ENCODE peak calls at places on chromosomes 7 and 10, in six cellular contexts. I, X, P, A, C and L are unnamed samples.

GRCh38 chr7:6419310-6419773 is 28.4 kb downstream of the DAGLB start:
- DNase-seq in A (no peak), X (no peak), P (no peak), C (no peak), I (no peak), L (no peak)

GRCh38 chr7:2104107-2104710 is 128.5 kb downstream of the MAD1L1 start:
- DNase-seq in I (peak; percentile 92), C (no peak), P (no peak), A (peak; percentile 93), X (peak; percentile 86), L (no peak)

GRCh38 chr10:70381491-70382421 is 669 bp downstream of the LRRC20 start:
- DNase-seq in P (peak; percentile 21), I (peak; percentile 86), C (peak; percentile 51), A (peak; percentile 74), X (peak; percentile 59), L (peak; percentile 59)

GRCh38 chr7:27172388-27172774 is 1.7 kb downstream of the HOXA10 start:
- DNase-seq in X (no peak), I (no peak), C (no peak), A (no peak), P (no peak), L (no peak)

GRCh38 chr7:100696123-100696521 is 2.1 kb upstream of the GIGYF1 start:
- DNase-seq in C (no peak), I (no peak), A (no peak), P (no peak), X (no peak), L (no peak)

GRCh38 chr10:118506835-118507234 is 88.6 kb downstream of the PRLHR start:
- DNase-seq in I (no peak), A (no peak), P (no peak), C (no peak), X (no peak), L (no peak)

GRCh38 chr7:23114854-23115253 is 9.3 kb downstream of the KLHL7 start:
- DNase-seq in P (no peak), C (no peak), X (no peak), A (no peak), I (no peak), L (no peak)

GRCh38 chr10:97771055-97771811 is 566 bp downstream of the SFRP5 start:
- DNase-seq in C (no peak), A (no peak), X (peak; percentile 24), I (no peak), P (peak; percentile 4), L (no peak)

GRCh38 chr10:104680467-104681401 is 39.6 kb downstream of the SORCS3 start:
- DNase-seq in C (peak; percentile 68), X (no peak), I (no peak), P (peak; percentile 57), A (peak; percentile 45), L (no peak)

GRCh38 chr7:92953657-92954056 is 117.3 kb upstream of the CDK6 start:
- DNase-seq in P (peak; percentile 40), X (no peak), C (no peak), A (no peak), I (no peak), L (no peak)

GRCh38 chr10:90162464-90162863 is 461.1 kb downstream of the KIF20B start:
- DNase-seq in A (no peak), C (no peak), I (no peak), P (no peak), X (no peak), L (no peak)

GRCh38 chr10:4509405-4509804 is 316.6 kb upstream of the AKR1E2 start:
- DNase-seq in I (no peak), X (no peak), C (no peak), P (no peak), A (no peak), L (no peak)

GRCh38 chr7:37364871-37365270 is 83.8 kb downstream of the ELMO1 start:
- DNase-seq in I (no peak), A (no peak), X (no peak), C (no peak), P (no peak), L (no peak)

GRCh38 chr10:48803831-48804584 is 119.3 kb downstream of the WDFY4 start:
- DNase-seq in A (no peak), X (no peak), P (no peak), C (no peak), I (no peak), L (no peak)

GRCh38 chr7:134186801-134187200 is 59.7 kb downstream of the LRGUK start:
- DNase-seq in C (no peak), A (no peak), X (no peak), I (no peak), P (no peak), L (no peak)

GRCh38 chr7:70569335-70569819 is 562.6 kb upstream of the GALNT17 start:
- DNase-seq in P (no peak), A (no peak), C (peak; percentile 89), X (no peak), I (peak; percentile 62), L (peak; percentile 99)

GRCh38 chr10:13993634-13994033 is 337.1 kb downstream of the FRMD4A start:
- DNase-seq in C (no peak), I (peak; percentile 47), A (no peak), X (no peak), P (no peak), L (no peak)

GRCh38 chr7:100947792-100948191 is 1.5 kb upstream of the MUC3A start:
- DNase-seq in I (no peak), P (no peak), X (no peak), C (no peak), A (no peak), L (no peak)

GRCh38 chr7:29809533-29810155 is 3.3 kb downstream of the WIPF3 start:
- DNase-seq in P (no peak), I (no peak), A (no peak), C (no peak), X (no peak), L (no peak)

GRCh38 chr7:91941450-91941849 is 788 bp downstream of the AKAP9 start:
- DNase-seq in C (peak; percentile 22), P (no peak), A (peak; percentile 75), X (peak; percentile 42), I (peak; percentile 81), L (peak; percentile 39)

GRCh38 chr7:94264756-94265155 is 129.9 kb upstream of the COL1A2 start:
- DNase-seq in X (no peak), P (no peak), C (no peak), A (no peak), I (no peak), L (no peak)

GRCh38 chr10:72088879-72089585 is 681 bp upstream of the SPOCK2 start:
- DNase-seq in X (peak; percentile 64), A (peak; percentile 79), P (no peak), C (peak; percentile 29), I (no peak), L (peak; percentile 42)

GRCh38 chr10:22002531-22003110 is 909 bp downstream of the DNAJC1 start:
- DNase-seq in X (no peak), P (no peak), I (peak; percentile 45), A (no peak), C (no peak), L (no peak)

GRCh38 chr7:42431873-42432272 is 194.9 kb upstream of the GLI3 start:
- DNase-seq in P (no peak), X (no peak), A (no peak), C (no peak), I (no peak), L (no peak)

GRCh38 chr10:60943372-60944158 is 420 bp downstream of the RHOBTB1 start:
- DNase-seq in X (peak; percentile 21), P (peak; percentile 10), I (no peak), C (peak; percentile 69), A (peak; percentile 82), L (no peak)

GRCh38 chr10:25531662-25532061 is 356.9 kb downstream of the GPR158 start:
- DNase-seq in A (no peak), C (no peak), X (no peak), P (no peak), I (no peak), L (no peak)

GRCh38 chr7:436367-437128 is 83.1 kb downstream of the PDGFA start:
- DNase-seq in C (no peak), X (no peak), A (no peak), I (no peak), P (no peak), L (no peak)

GRCh38 chr10:130231211-130231850 is 95.1 kb downstream of the GLRX3 start:
- DNase-seq in P (no peak), I (no peak), C (no peak), X (no peak), A (no peak), L (no peak)

GRCh38 chr7:120926943-120927346 is 23.6 kb upstream of the ING3 start:
- DNase-seq in X (no peak), I (no peak), A (no peak), C (no peak), P (no peak), L (no peak)

GRCh38 chr7:31134246-31135188 is 82.4 kb downstream of the ADCYAP1R1 start:
- DNase-seq in C (peak; percentile 82), A (peak; percentile 72), I (peak; percentile 92), X (peak; percentile 57), P (peak; percentile 84), L (peak; percentile 91)

GRCh38 chr10:60235001-60235400 is 154.7 kb downstream of the ANK3 start:
- DNase-seq in A (no peak), C (peak; percentile 33), X (no peak), I (no peak), P (no peak), L (no peak)

GRCh38 chr7:37758467-37758866 is 74.9 kb downstream of the GPR141 start:
- DNase-seq in C (no peak), I (no peak), A (no peak), P (no peak), X (no peak), L (peak; percentile 56)

GRCh38 chr10:112986791-112987190 is 36.7 kb downstream of the TCF7L2 start:
- DNase-seq in A (no peak), P (no peak), X (no peak), I (no peak), C (no peak), L (no peak)

GRCh38 chr10:31458974-31459373 is 140.0 kb downstream of the ZEB1 start:
- DNase-seq in A (no peak), I (no peak), X (no peak), P (no peak), C (no peak), L (no peak)

GRCh38 chr10:31157125-31157983 is 125.7 kb upstream of the ZNF438 start:
- DNase-seq in C (peak; percentile 17), X (no peak), I (no peak), A (peak; percentile 80), P (peak; percentile 24), L (no peak)

GRCh38 chr7:116948934-116949333 is 4.4 kb upstream of the ST7 start:
- DNase-seq in X (no peak), P (peak; percentile 38), C (no peak), A (peak; percentile 57), I (no peak), L (no peak)

GRCh38 chr7:149477494-149478443 is 16.9 kb upstream of the ZNF777 start:
- DNase-seq in X (no peak), A (no peak), P (no peak), C (no peak), I (no peak), L (no peak)